ENCODE peak calls at places on chromosomes 16 and 17, in nine cellular contexts. One of them, this sample, is unnamed.

GRCh38 chr17:81578038-81578441 is 25.9 kb upstream of the FAAP100 start:
- DNase-seq in hepatocyte: no peak
- DNase-seq in posterior vena cava: no peak
- DNase-seq in PC-9: peak
- DNase-seq in kidney tubule cell: peak
- DNase-seq in right atrium auricular region: no peak
- DNase-seq in activated CD4-positive, alpha-beta T cell treated with anti-CD3 and anti-CD28 coated beads for 24 hours: no peak
- DNase-seq in EH: peak
- DNase-seq in midbrain: no peak
- DNase-seq in this sample: no peak

GRCh38 chr16:4947722-4948503 is 10.2 kb upstream of the SEC14L5 start:
- DNase-seq in right atrium auricular region: no peak
- DNase-seq in kidney tubule cell: no peak
- DNase-seq in hepatocyte: peak
- DNase-seq in EH: no peak
- DNase-seq in midbrain: no peak
- DNase-seq in activated CD4-positive, alpha-beta T cell treated with anti-CD3 and anti-CD28 coated beads for 24 hours: no peak
- DNase-seq in PC-9: no peak
- DNase-seq in posterior vena cava: no peak
- DNase-seq in this sample: no peak

GRCh38 chr17:80105762-80106161 is 4.4 kb downstream of the GAA start:
- DNase-seq in PC-9: no peak
- DNase-seq in EH: peak
- DNase-seq in posterior vena cava: peak
- DNase-seq in right atrium auricular region: no peak
- DNase-seq in kidney tubule cell: no peak
- DNase-seq in activated CD4-positive, alpha-beta T cell treated with anti-CD3 and anti-CD28 coated beads for 24 hours: no peak
- DNase-seq in hepatocyte: no peak
- DNase-seq in midbrain: peak
- DNase-seq in this sample: peak

GRCh38 chr16:57795431-57795878 is 6.8 kb downstream of the KIFC3 start:
- DNase-seq in EH: peak
- DNase-seq in hepatocyte: peak
- DNase-seq in midbrain: no peak
- DNase-seq in posterior vena cava: no peak
- DNase-seq in kidney tubule cell: peak
- DNase-seq in activated CD4-positive, alpha-beta T cell treated with anti-CD3 and anti-CD28 coated beads for 24 hours: no peak
- DNase-seq in PC-9: peak
- DNase-seq in right atrium auricular region: no peak
- DNase-seq in this sample: no peak

GRCh38 chr17:81550830-81551457 is 1.2 kb downstream of the FAAP100 start:
- DNase-seq in midbrain: no peak
- DNase-seq in right atrium auricular region: no peak
- DNase-seq in PC-9: no peak
- DNase-seq in posterior vena cava: no peak
- DNase-seq in EH: no peak
- DNase-seq in activated CD4-positive, alpha-beta T cell treated with anti-CD3 and anti-CD28 coated beads for 24 hours: no peak
- DNase-seq in kidney tubule cell: no peak
- DNase-seq in hepatocyte: no peak
- DNase-seq in this sample: no peak

GRCh38 chr17:79535728-79536025 is 75.2 kb downstream of the RBFOX3 start:
- DNase-seq in posterior vena cava: peak
- DNase-seq in PC-9: no peak
- DNase-seq in hepatocyte: no peak
- DNase-seq in EH: no peak
- DNase-seq in midbrain: no peak
- DNase-seq in kidney tubule cell: no peak
- DNase-seq in activated CD4-positive, alpha-beta T cell treated with anti-CD3 and anti-CD28 coated beads for 24 hours: no peak
- DNase-seq in right atrium auricular region: no peak
- DNase-seq in this sample: no peak

GRCh38 chr16:27482397-27483082 is 67.2 kb downstream of the GTF3C1 start:
- DNase-seq in midbrain: no peak
- DNase-seq in hepatocyte: no peak
- DNase-seq in PC-9: no peak
- DNase-seq in EH: no peak
- DNase-seq in kidney tubule cell: no peak
- DNase-seq in right atrium auricular region: no peak
- DNase-seq in posterior vena cava: no peak
- DNase-seq in activated CD4-positive, alpha-beta T cell treated with anti-CD3 and anti-CD28 coated beads for 24 hours: no peak
- DNase-seq in this sample: no peak

GRCh38 chr17:40038882-40039513 is 15.2 kb downstream of the MED24 start:
- DNase-seq in hepatocyte: peak
- DNase-seq in posterior vena cava: peak
- DNase-seq in kidney tubule cell: peak
- DNase-seq in right atrium auricular region: peak
- DNase-seq in midbrain: peak
- DNase-seq in PC-9: peak
- DNase-seq in activated CD4-positive, alpha-beta T cell treated with anti-CD3 and anti-CD28 coated beads for 24 hours: no peak
- DNase-seq in EH: peak
- DNase-seq in this sample: peak

GRCh38 chr17:68482576-68483001 is 25.3 kb upstream of the WIPI1 start:
- DNase-seq in activated CD4-positive, alpha-beta T cell treated with anti-CD3 and anti-CD28 coated beads for 24 hours: no peak
- DNase-seq in EH: no peak
- DNase-seq in kidney tubule cell: no peak
- DNase-seq in posterior vena cava: no peak
- DNase-seq in PC-9: no peak
- DNase-seq in right atrium auricular region: no peak
- DNase-seq in hepatocyte: no peak
- DNase-seq in midbrain: no peak
- DNase-seq in this sample: no peak

GRCh38 chr17:71919181-71919580 is 201.6 kb upstream of the SOX9 start:
- DNase-seq in right atrium auricular region: no peak
- DNase-seq in midbrain: peak
- DNase-seq in kidney tubule cell: no peak
- DNase-seq in activated CD4-positive, alpha-beta T cell treated with anti-CD3 and anti-CD28 coated beads for 24 hours: no peak
- DNase-seq in PC-9: no peak
- DNase-seq in EH: no peak
- DNase-seq in hepatocyte: no peak
- DNase-seq in posterior vena cava: no peak
- DNase-seq in this sample: peak

GRCh38 chr16:3509470-3509928 is 8.7 kb downstream of the CLUAP1 start:
- DNase-seq in kidney tubule cell: peak
- DNase-seq in EH: no peak
- DNase-seq in hepatocyte: no peak
- DNase-seq in PC-9: peak
- DNase-seq in midbrain: no peak
- DNase-seq in activated CD4-positive, alpha-beta T cell treated with anti-CD3 and anti-CD28 coated beads for 24 hours: no peak
- DNase-seq in posterior vena cava: peak
- DNase-seq in right atrium auricular region: no peak
- DNase-seq in this sample: no peak

GRCh38 chr16:19835989-19836421 is 48.6 kb downstream of the GPRC5B start:
- DNase-seq in PC-9: no peak
- DNase-seq in EH: peak
- DNase-seq in kidney tubule cell: peak
- DNase-seq in activated CD4-positive, alpha-beta T cell treated with anti-CD3 and anti-CD28 coated beads for 24 hours: no peak
- DNase-seq in midbrain: no peak
- DNase-seq in posterior vena cava: no peak
- DNase-seq in right atrium auricular region: no peak
- DNase-seq in hepatocyte: no peak
- DNase-seq in this sample: no peak

GRCh38 chr17:81511800-81512559 is 619 bp downstream of the ACTG1 start:
- DNase-seq in PC-9: no peak
- DNase-seq in posterior vena cava: no peak
- DNase-seq in EH: peak
- DNase-seq in activated CD4-positive, alpha-beta T cell treated with anti-CD3 and anti-CD28 coated beads for 24 hours: no peak
- DNase-seq in right atrium auricular region: no peak
- DNase-seq in midbrain: no peak
- DNase-seq in hepatocyte: no peak
- DNase-seq in kidney tubule cell: peak
- DNase-seq in this sample: no peak

GRCh38 chr17:6666077-6666521 is 14.5 kb downstream of the C17orf100 start:
- DNase-seq in activated CD4-positive, alpha-beta T cell treated with anti-CD3 and anti-CD28 coated beads for 24 hours: peak
- DNase-seq in kidney tubule cell: peak
- DNase-seq in posterior vena cava: peak
- DNase-seq in right atrium auricular region: peak
- DNase-seq in EH: peak
- DNase-seq in hepatocyte: peak
- DNase-seq in PC-9: peak
- DNase-seq in midbrain: peak
- DNase-seq in this sample: peak

GRCh38 chr17:30605027-30605426 is 127.8 kb downstream of the GOSR1 start:
- DNase-seq in midbrain: no peak
- DNase-seq in hepatocyte: no peak
- DNase-seq in EH: no peak
- DNase-seq in PC-9: no peak
- DNase-seq in activated CD4-positive, alpha-beta T cell treated with anti-CD3 and anti-CD28 coated beads for 24 hours: no peak
- DNase-seq in right atrium auricular region: no peak
- DNase-seq in kidney tubule cell: no peak
- DNase-seq in posterior vena cava: no peak
- DNase-seq in this sample: no peak

GRCh38 chr17:60630352-60630751 is 30.4 kb downstream of the PPM1D start:
- DNase-seq in posterior vena cava: no peak
- DNase-seq in hepatocyte: no peak
- DNase-seq in right atrium auricular region: no peak
- DNase-seq in activated CD4-positive, alpha-beta T cell treated with anti-CD3 and anti-CD28 coated beads for 24 hours: no peak
- DNase-seq in EH: peak
- DNase-seq in midbrain: peak
- DNase-seq in kidney tubule cell: no peak
- DNase-seq in PC-9: no peak
- DNase-seq in this sample: no peak